ENCODE peak calls at places on chromosomes 5 and 9, in six cellular contexts. G, Y, U, W, F and N are unnamed samples.

GRCh38 chr5:154415114-154415513 is 30.7 kb upstream of the SAP30L start:
- DNase-seq in G (no peak), Y (no peak), U (no peak), W (no peak), F (no peak), N (no peak)

GRCh38 chr9:110320651-110321050 is 17.0 kb downstream of the TXNDC8 start:
- DNase-seq in G (no peak), Y (no peak), U (no peak), W (peak), F (no peak), N (no peak)

GRCh38 chr9:127983847-127984289 is 3.1 kb upstream of the EEIG1 start:
- DNase-seq in G (no peak), Y (no peak), U (no peak), W (no peak), F (no peak), N (no peak)

GRCh38 chr5:16521561-16522090 is 56.0 kb upstream of the ZNF622 start:
- DNase-seq in G (no peak), Y (no peak), U (no peak), W (no peak), F (no peak), N (no peak)

GRCh38 chr5:88502179-88503064 is 233.8 kb upstream of the TMEM161B start:
- DNase-seq in G (no peak), Y (no peak), U (no peak), W (peak), F (no peak), N (no peak)

GRCh38 chr9:75360258-75360657 is 271.9 kb downstream of the OSTF1 start:
- DNase-seq in G (no peak), Y (no peak), U (no peak), W (no peak), F (no peak), N (no peak)

GRCh38 chr9:107243757-107244156 is 39.3 kb upstream of the RAD23B start:
- DNase-seq in G (no peak), Y (no peak), U (no peak), W (peak), F (no peak), N (peak)

GRCh38 chr5:174490717-174491116 is 233.7 kb upstream of the MSX2 start:
- DNase-seq in G (no peak), Y (no peak), U (no peak), W (no peak), F (no peak), N (no peak)

GRCh38 chr9:136459425-136459824 is 19.8 kb upstream of the INPP5E start:
- DNase-seq in G (no peak), Y (no peak), U (no peak), W (no peak), F (no peak), N (no peak)

GRCh38 chr5:107576155-107576554 is 94.6 kb downstream of the EFNA5 start:
- DNase-seq in G (no peak), Y (no peak), U (no peak), W (no peak), F (no peak), N (no peak)

GRCh38 chr5:158758666-158759065 is 341.1 kb downstream of the EBF1 start:
- DNase-seq in G (no peak), Y (no peak), U (no peak), W (peak), F (no peak), N (peak)

GRCh38 chr9:134355561-134356278 is 29.5 kb downstream of the RXRA start:
- DNase-seq in G (no peak), Y (no peak), U (no peak), W (no peak), F (no peak), N (peak)

GRCh38 chr9:469672-470040 is 255.0 kb downstream of the DOCK8 start:
- DNase-seq in G (peak), Y (no peak), U (no peak), W (no peak), F (no peak), N (no peak)

GRCh38 chr9:132485454-132485853 is 75.4 kb downstream of the CFAP77 start:
- DNase-seq in G (no peak), Y (no peak), U (no peak), W (no peak), F (no peak), N (no peak)

GRCh38 chr5:169142264-169142970 is 158.5 kb downstream of the SLIT3 start:
- DNase-seq in G (no peak), Y (no peak), U (no peak), W (peak), F (peak), N (no peak)
- H3K27ac ChIP-seq in G (no peak), Y (no peak), U (peak), W (no peak), F (no peak), N (no peak)

GRCh38 chr5:142009886-142010285 is 2.9 kb downstream of the GNPDA1 start:
- DNase-seq in G (no peak), Y (no peak), U (no peak), W (no peak), F (no peak), N (no peak)

GRCh38 chr5:142013734-142014495 is 1.1 kb upstream of the GNPDA1 start:
- DNase-seq in G (no peak), Y (no peak), U (no peak), W (peak), F (no peak), N (no peak)

GRCh38 chr5:142012792-142013388 is at the start of gene GNPDA1:
- DNase-seq in G (peak), Y (no peak), U (peak), W (peak), F (peak), N (no peak)

GRCh38 chr5:142011572-142012185 is 1.1 kb downstream of the GNPDA1 start:
- DNase-seq in G (no peak), Y (no peak), U (no peak), W (no peak), F (no peak), N (no peak)

DNA sequence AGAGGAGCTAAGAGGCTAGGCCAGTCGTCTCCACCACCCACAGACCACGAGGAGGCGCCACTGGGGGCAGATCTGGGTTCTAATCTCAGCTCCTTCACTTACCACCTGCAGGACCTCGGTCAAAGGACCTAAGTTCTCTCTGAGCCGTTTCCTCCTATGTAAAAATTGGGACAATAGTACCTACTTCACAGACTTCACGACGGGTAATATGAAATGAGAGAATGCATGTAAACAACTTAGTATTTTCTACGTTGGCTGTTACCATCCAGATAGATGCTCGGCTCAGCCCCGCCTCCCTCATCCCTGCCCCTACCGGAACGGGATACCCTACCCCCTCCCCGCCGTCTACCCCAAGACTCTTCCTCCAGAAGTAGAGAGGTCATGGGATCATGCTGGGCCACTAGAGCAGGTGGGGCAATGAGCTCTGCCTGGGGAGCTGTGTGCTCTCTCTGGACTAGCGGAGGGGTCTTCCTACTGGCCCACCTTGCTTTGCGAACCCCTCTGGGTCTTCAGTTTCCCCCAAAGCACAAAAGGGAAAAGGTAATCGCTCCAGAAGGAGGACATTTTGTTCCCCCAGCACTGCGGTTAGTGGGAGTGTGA is 541 bp downstream of the GNPDA1 start:
- DNase-seq in G (peak), Y (no peak), U (no peak), W (no peak), F (peak), N (peak)
- H3K27ac ChIP-seq in G (no peak), Y (no peak), U (peak), W (peak), F (peak), N (peak)

DNA sequence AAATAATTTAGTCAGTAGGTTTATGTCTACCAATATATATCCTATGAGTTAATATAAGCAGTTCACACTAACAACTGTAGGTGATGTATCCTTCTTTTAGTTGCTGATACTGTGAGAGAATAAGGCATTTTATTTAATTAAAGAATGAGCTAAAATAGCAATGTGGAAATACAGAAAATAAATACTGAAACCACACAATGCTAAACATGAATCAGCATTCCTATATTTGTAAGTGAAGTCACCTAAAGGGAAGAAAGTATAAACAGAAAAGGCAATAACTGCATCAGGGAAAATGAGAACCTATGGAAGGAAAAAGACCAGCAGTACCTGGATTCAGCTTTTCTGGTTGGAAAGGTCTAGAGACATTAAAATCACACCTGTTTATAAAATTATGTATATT is 336.0 kb downstream of the PDE4D start:
- DNase-seq in G (no peak), Y (no peak), U (no peak), W (no peak), F (no peak), N (no peak)
- H3K27ac ChIP-seq in G (no peak), Y (no peak), U (no peak), W (no peak), F (no peak), N (no peak)

GRCh38 chr9:4507731-4508130 is 17.5 kb downstream of the SLC1A1 start:
- DNase-seq in G (no peak), Y (no peak), U (no peak), W (no peak), F (no peak), N (no peak)
- H3K27ac ChIP-seq in G (no peak), Y (no peak), U (no peak), W (no peak), F (no peak), N (no peak)